ENCODE peak calls at places on chromosomes 4 and X, in five cellular contexts. T is stimulated activated CD4-positive, alpha-beta T cell treated with anti-CD3 and anti-CD28 coated beads, Interleukin-15, amount 100 ng/mL, for 1 hour; Y is ACHN; Z is RPMI8226; X is suprapubic skin. H is an unnamed sample.

GRCh38 chr4:78477276-78477675 is 74.3 kb upstream of the ANXA3 start:
- DNase-seq in T (no peak), Z (no peak), Y (no peak), X (no peak), H (no peak)

GRCh38 chr4:51831133-51831532 is 11.8 kb upstream of the DCUN1D4 start:
- DNase-seq in T (peak; percentile 44), Z (peak; percentile 55), Y (peak; percentile 54), X (no peak), H (peak; percentile 52)

GRCh38 chr4:124067031-124067430 is 645.5 kb downstream of the ANKRD50 start:
- DNase-seq in Y (no peak), X (no peak), Z (no peak), T (no peak), H (no peak)

GRCh38 chr4:126395661-126396060 is 1080.9 kb downstream of the FAT4 start:
- DNase-seq in X (no peak), Z (no peak), T (no peak), Y (no peak), H (no peak)

GRCh38 chr4:186400676-186401075 is 134.7 kb downstream of the F11 start:
- DNase-seq in Y (no peak), T (no peak), Z (no peak), X (no peak), H (no peak)

GRCh38 chr4:52076731-52077130 is 25.6 kb downstream of the SPATA18 start:
- DNase-seq in Z (no peak), X (no peak), T (no peak), Y (peak; percentile 43), H (no peak)

GRCh38 chrX:11412715-11413623 is 119.8 kb downstream of the AMELX start:
- DNase-seq in Y (no peak), T (no peak), Z (no peak), X (no peak), H (no peak)

GRCh38 chrX:39577976-39578962 is 519.5 kb downstream of the BCOR start:
- DNase-seq in Z (peak; percentile 67), Y (no peak), X (no peak), T (peak; percentile 24), H (no peak)

GRCh38 chr4:37998225-37998624 is 38.0 kb downstream of the PTTG2 start:
- DNase-seq in Z (no peak), T (no peak), Y (no peak), X (no peak), H (no peak)